ENCODE peak calls at places on chromosomes 11 and 22, in eight cellular contexts. M, V, A, H, F, Y, C and P are unnamed samples.

GRCh38 chr22:27518583-27519437 is 282.7 kb downstream of the MN1 start:
- DNase-seq in M (no peak), C (no peak), A (no peak), Y (no peak), F (no peak), V (no peak), H (no peak), P (no peak)

GRCh38 chr11:116928102-116928777 is 90.8 kb upstream of the APOA1 start:
- DNase-seq in Y (no peak), A (no peak), V (no peak), M (no peak), H (no peak), C (no peak), F (no peak), P (no peak)

GRCh38 chr11:59616396-59616982 is 915 bp upstream of the OSBP start:
- DNase-seq in F (no peak), V (no peak), M (peak; percentile 98), C (no peak), H (no peak), Y (no peak), A (peak; percentile 87), P (no peak)

GRCh38 chr11:22768281-22768680 is 61.3 kb downstream of the SVIP start:
- DNase-seq in Y (no peak), A (no peak), F (no peak), H (no peak), V (no peak), C (no peak), M (no peak), P (no peak)

GRCh38 chr22:35376728-35377472 is 4.0 kb upstream of the HMOX1 start:
- DNase-seq in M (peak; percentile 95), V (peak; percentile 91), Y (peak; percentile 97), C (peak; percentile 75), F (peak; percentile 95), A (peak; percentile 89), H (peak; percentile 95), P (peak; percentile 93)

GRCh38 chr11:10564692-10565318 is 3.7 kb downstream of the LYVE1 start:
- DNase-seq in M (no peak), V (no peak), F (no peak), A (no peak), H (no peak), C (no peak), Y (no peak), P (no peak)

GRCh38 chr11:23573430-23573829 is 713.2 kb upstream of the CCDC179 start:
- DNase-seq in A (no peak), H (no peak), Y (no peak), M (no peak), C (no peak), F (no peak), V (no peak), P (no peak)

GRCh38 chr22:37525073-37525745 is 6.0 kb upstream of the CARD10 start:
- DNase-seq in F (no peak), V (peak; percentile 50), M (no peak), C (peak; percentile 53), A (no peak), H (no peak), Y (no peak), P (no peak)

GRCh38 chr22:41863472-41863871 is 30.6 kb downstream of the SREBF2 start:
- DNase-seq in F (no peak), A (no peak), H (no peak), V (no peak), M (no peak), C (no peak), Y (no peak), P (no peak)

GRCh38 chr22:20951932-20952380 is 15.1 kb upstream of the AIFM3 start:
- DNase-seq in C (no peak), F (no peak), A (no peak), Y (no peak), H (no peak), V (no peak), M (no peak), P (no peak)

GRCh38 chr22:49929553-49929979 is 11.1 kb downstream of the CRELD2 start:
- DNase-seq in V (no peak), M (peak; percentile 85), H (no peak), F (no peak), Y (no peak), A (peak; percentile 76), C (no peak), P (no peak)

GRCh38 chr22:26675687-26676273 is 18.4 kb downstream of the MIAT start:
- DNase-seq in C (no peak), F (no peak), V (no peak), Y (no peak), A (no peak), M (no peak), H (no peak), P (no peak)

GRCh38 chr22:25281675-25282345 is 62.4 kb downstream of the CRYBB2 start:
- DNase-seq in C (no peak), F (no peak), A (no peak), H (no peak), M (no peak), Y (no peak), V (no peak), P (no peak)

GRCh38 chr22:25282346-25282670 is 62.9 kb downstream of the CRYBB2 start:
- DNase-seq in M (no peak), Y (no peak), F (no peak), H (no peak), A (peak; percentile 8), C (no peak), V (no peak), P (no peak)

DNA sequence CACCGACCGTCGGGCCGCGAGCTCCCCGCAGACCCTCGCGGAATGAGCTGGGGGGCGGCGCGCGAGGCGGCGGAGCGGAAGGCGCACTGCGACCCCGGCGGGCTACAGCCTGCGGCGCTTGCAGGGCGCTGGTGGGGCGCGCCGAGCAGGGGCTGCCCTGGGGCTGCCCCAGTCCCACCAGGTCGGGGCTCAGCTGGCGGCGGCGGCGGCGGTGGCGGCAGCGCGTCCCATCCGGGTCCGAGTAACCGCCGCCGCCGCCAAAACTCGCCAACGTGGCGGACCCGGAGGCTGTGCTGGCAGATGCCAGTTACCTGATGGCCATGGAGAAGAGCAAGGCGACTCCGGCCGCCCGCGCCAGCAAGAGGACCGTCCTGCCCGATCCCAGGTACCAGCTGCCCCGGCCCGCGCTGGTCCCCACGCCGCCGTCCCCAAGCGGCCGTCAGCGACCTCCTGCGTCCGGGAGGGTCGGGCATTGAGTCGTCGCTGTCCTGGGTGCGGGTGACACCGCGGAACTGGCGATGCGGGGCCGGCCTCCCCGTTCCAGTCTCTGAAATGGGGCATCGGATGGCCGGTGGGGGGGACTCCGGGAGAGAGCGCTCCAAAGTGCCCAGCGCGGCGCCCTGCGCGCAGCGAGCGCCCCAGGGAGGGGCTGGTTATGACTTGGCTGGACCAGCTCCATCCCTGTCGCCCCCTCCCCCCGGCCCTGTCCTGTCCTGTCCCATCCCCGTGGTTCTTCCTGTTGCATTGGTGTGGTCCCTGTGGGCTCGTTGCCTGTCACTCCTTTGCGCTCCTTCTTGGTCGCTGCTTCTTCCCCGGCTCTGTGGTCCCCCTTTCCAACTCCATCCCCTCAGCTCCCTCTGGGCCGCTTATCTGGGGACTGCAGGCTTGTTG is 63.5 kb downstream of the CRYBB2 start:
- DNase-seq in H (no peak), M (no peak), C (no peak), Y (no peak), A (peak; percentile 10), V (no peak), F (no peak), P (no peak)
- H3K4me3 ChIP-seq in H (no peak overlapping the region), M (no peak overlapping the region), C (no peak overlapping the region), Y (no peak overlapping the region), A (peak overlapping the region; percentile 34), V (no peak overlapping the region), F (no peak overlapping the region), P (no peak overlapping the region)

GRCh38 chr11:118791015-118791960 is at the start of gene DDX6:
- DNase-seq in M (peak; percentile 96), A (peak; percentile 95), V (peak; percentile 26), F (peak; percentile 92), C (peak; percentile 62), Y (peak; percentile 89), H (peak; percentile 85), P (no peak)
- TF ChIP-seq CTCF in M (peak; percentile 39), A (peak; percentile 20), V (peak; percentile 50), F (peak; percentile 42), C (no peak), Y (peak; percentile 63), H (no peak), P (peak; percentile 23)

DNA sequence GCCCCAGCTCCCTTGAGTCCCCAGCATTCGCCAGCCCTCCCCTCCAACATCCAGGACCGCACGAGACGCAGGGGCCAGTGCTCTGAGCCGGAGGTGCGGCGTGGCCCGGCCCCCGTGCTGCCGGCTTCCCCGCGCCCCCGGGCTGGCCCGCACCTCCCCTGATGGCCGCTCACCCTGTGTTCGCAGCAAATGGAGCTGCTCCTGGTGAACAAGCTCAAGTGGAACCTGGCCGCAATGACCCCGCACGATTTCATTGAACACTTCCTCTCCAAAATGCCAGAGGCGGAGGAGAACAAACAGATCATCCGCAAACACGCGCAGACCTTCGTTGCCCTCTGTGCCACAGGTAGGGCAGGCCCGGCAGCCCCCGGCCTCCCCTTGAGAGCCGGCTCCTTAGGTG is 2.7 kb downstream of the CCND1 start:
- DNase-seq in M (no peak), V (no peak), H (no peak), C (no peak), Y (no peak), F (no peak), A (no peak), P (no peak)
- H3K4me3 ChIP-seq in M (peak overlapping the region; percentile 75), V (peak overlapping the region; percentile 87), H (no peak overlapping the region), C (peak overlapping the region; percentile 91), Y (peak overlapping the region; percentile 57), F (peak overlapping the region; percentile 86), A (peak overlapping the region; percentile 95), P (peak overlapping the region; percentile 94)

GRCh38 chr11:3615998-3616397 is 25.8 kb downstream of the ART5 start:
- DNase-seq in Y (no peak), F (no peak), H (no peak), V (no peak), A (no peak), M (no peak), C (no peak), P (no peak)

GRCh38 chr11:3609416-3610265 is 32.2 kb downstream of the ART5 start:
- DNase-seq in V (no peak), C (peak; percentile 47), Y (no peak), H (no peak), M (no peak), F (no peak), A (no peak), P (no peak)

GRCh38 chr11:3614742-3615171 is 27.0 kb downstream of the ART5 start:
- DNase-seq in H (no peak), F (no peak), V (no peak), Y (no peak), M (peak; percentile 83), A (no peak), C (no peak), P (no peak)

GRCh38 chr11:3613998-3614741 is 27.6 kb downstream of the ART5 start:
- DNase-seq in V (no peak), C (no peak), A (no peak), Y (no peak), F (no peak), M (no peak), H (no peak), P (no peak)

DNA sequence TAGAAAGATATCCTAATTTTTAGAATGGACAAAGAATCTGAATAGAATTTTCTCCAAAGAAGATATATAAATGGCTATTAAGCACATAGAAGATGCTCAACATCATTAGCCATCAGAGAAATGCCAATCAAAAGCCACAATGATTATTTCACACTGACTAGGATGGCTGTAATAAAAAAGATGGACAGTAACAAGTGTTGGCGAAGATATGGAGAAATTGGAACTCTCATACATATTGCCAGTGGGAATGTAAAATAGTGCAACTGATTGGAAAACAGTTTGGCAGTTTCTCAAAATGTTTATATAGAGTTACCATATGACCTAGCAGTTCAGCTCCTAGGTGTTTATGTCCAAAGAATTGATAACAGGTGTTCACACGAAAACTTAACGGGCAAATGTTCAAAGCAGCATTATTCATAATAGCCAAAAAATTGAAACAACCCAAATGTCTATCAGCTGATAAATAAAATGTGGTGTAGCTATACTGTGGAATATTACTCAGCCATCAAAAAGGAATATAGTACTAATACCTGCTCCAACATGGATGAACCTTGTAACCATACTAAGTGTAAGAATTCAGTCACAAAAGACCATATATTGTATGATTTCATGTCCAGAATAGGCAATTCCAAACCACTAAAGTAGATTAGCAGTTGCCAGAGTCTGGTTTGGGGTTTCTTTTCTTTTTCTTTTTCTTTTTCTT is 29.7 kb downstream of the ART5 start:
- DNase-seq in H (no peak), A (no peak), V (no peak), Y (no peak), M (no peak), C (no peak), F (no peak), P (no peak)
- TF ChIP-seq CTCF in H (no peak), A (no peak), V (no peak), Y (no peak), M (no peak), C (no peak), F (no peak), P (no peak)